ENCODE peak calls at places on chromosomes 16 and 17, in ten cellular contexts. A, G, E, L, R, X, K, I, Y and Z are unnamed samples.

GRCh38 chr17:80025140-80025539 is 10.5 kb downstream of the TBC1D16 start:
- DNase-seq in A (no peak), G (no peak), E (peak), L (peak), R (no peak), X (no peak), K (no peak), I (no peak), Y (no peak), Z (no peak)

GRCh38 chr17:68238488-68238887 is 9.4 kb upstream of the AMZ2 start:
- DNase-seq in A (no peak), G (no peak), E (no peak), L (no peak), R (no peak), X (no peak), K (no peak), I (no peak), Y (no peak), Z (no peak)

GRCh38 chr17:27770877-27771276 is 29.5 kb downstream of the NOS2 start:
- DNase-seq in A (no peak), G (no peak), E (no peak), L (no peak), R (no peak), X (no peak), K (no peak), I (no peak), Y (no peak), Z (no peak)

GRCh38 chr16:66605177-66605999 is 884 bp downstream of the CMTM3 start:
- DNase-seq in A (no peak), G (peak), E (peak), L (peak), R (peak), X (peak), K (no peak), I (no peak), Y (peak), Z (no peak)

GRCh38 chr16:11554054-11554453 is 32.7 kb downstream of the LITAF start:
- DNase-seq in A (no peak), G (no peak), E (no peak), L (no peak), R (no peak), X (no peak), K (no peak), I (no peak), Y (no peak), Z (no peak)

GRCh38 chr17:77995146-77995852 is 36.8 kb downstream of the TNRC6C start:
- DNase-seq in A (no peak), G (no peak), E (no peak), L (no peak), R (peak), X (no peak), K (no peak), I (no peak), Y (peak), Z (peak)

GRCh38 chr17:74010903-74011302 is 192.6 kb upstream of the RPL38 start:
- DNase-seq in A (no peak), G (no peak), E (no peak), L (no peak), R (no peak), X (no peak), K (no peak), I (no peak), Y (no peak), Z (no peak)

GRCh38 chr17:67831268-67831667 is 6.0 kb downstream of the BPTF start:
- DNase-seq in A (no peak), G (no peak), E (no peak), L (no peak), R (no peak), X (no peak), K (no peak), I (no peak), Y (no peak), Z (no peak)

GRCh38 chr17:76697702-76698465 is 12.9 kb downstream of the MXRA7 start:
- DNase-seq in A (no peak), G (peak), E (no peak), L (no peak), R (no peak), X (no peak), K (no peak), I (no peak), Y (peak), Z (no peak)

GRCh38 chr17:50035421-50035879 is 20.5 kb upstream of the ITGA3 start:
- DNase-seq in A (no peak), G (no peak), E (no peak), L (no peak), R (peak), X (no peak), K (no peak), I (no peak), Y (no peak), Z (no peak)

GRCh38 chr16:1296688-1297412 is 12.6 kb upstream of the UBE2I start:
- DNase-seq in A (no peak), G (peak), E (no peak), L (no peak), R (peak), X (no peak), K (peak), I (no peak), Y (no peak), Z (no peak)

GRCh38 chr16:84232969-84233368 is 6.8 kb downstream of the KCNG4 start:
- DNase-seq in A (no peak), G (no peak), E (no peak), L (no peak), R (no peak), X (no peak), K (no peak), I (no peak), Y (no peak), Z (no peak)

GRCh38 chr16:87072101-87072500 is 245.1 kb downstream of the C16orf95 start:
- DNase-seq in A (no peak), G (no peak), E (no peak), L (no peak), R (no peak), X (no peak), K (no peak), I (no peak), Y (no peak), Z (no peak)

GRCh38 chr16:89957214-89957785 is 8.7 kb downstream of the DEF8 start:
- DNase-seq in A (no peak), G (no peak), E (no peak), L (no peak), R (no peak), X (no peak), K (no peak), I (no peak), Y (no peak), Z (no peak)

GRCh38 chr16:83533193-83533592 is 274.6 kb upstream of the HSBP1 start:
- DNase-seq in A (peak), G (no peak), E (no peak), L (no peak), R (peak), X (no peak), K (peak), I (no peak), Y (no peak), Z (no peak)

GRCh38 chr17:78390241-78391050 is 12.0 kb downstream of the PGS1 start:
- DNase-seq in A (peak), G (peak), E (no peak), L (peak), R (peak), X (no peak), K (no peak), I (no peak), Y (peak), Z (no peak)

GRCh38 chr17:14427914-14428639 is 127.2 kb downstream of the HS3ST3B1 start:
- DNase-seq in A (no peak), G (no peak), E (no peak), L (no peak), R (no peak), X (peak), K (no peak), I (peak), Y (no peak), Z (peak)

GRCh38 chr17:14464741-14465140 is 163.9 kb downstream of the HS3ST3B1 start:
- DNase-seq in A (no peak), G (no peak), E (no peak), L (no peak), R (peak), X (no peak), K (no peak), I (no peak), Y (no peak), Z (no peak)

GRCh38 chr16:9441021-9441420 is 349.6 kb downstream of the HAPSTR1 start:
- DNase-seq in A (no peak), G (peak), E (no peak), L (peak), R (no peak), X (no peak), K (no peak), I (no peak), Y (no peak), Z (no peak)

GRCh38 chr17:65000798-65001197 is 55.7 kb downstream of the GNA13 start:
- DNase-seq in A (no peak), G (no peak), E (no peak), L (no peak), R (no peak), X (no peak), K (no peak), I (no peak), Y (no peak), Z (no peak)

GRCh38 chr16:19114359-19115147 is 789 bp downstream of the ITPRIPL2 start:
- DNase-seq in A (no peak), G (peak), E (no peak), L (peak), R (peak), X (no peak), K (no peak), I (no peak), Y (peak), Z (no peak)

GRCh38 chr16:53056528-53056881 is 1.7 kb downstream of the CHD9 start:
- DNase-seq in A (no peak), G (no peak), E (no peak), L (no peak), R (peak), X (no peak), K (no peak), I (no peak), Y (peak), Z (no peak)

GRCh38 chr17:35740216-35740615 is 8.8 kb downstream of the RASL10B start:
- DNase-seq in A (no peak), G (no peak), E (no peak), L (no peak), R (no peak), X (no peak), K (no peak), I (no peak), Y (no peak), Z (no peak)

GRCh38 chr16:56298948-56299602 is 107.8 kb downstream of the GNAO1 start:
- DNase-seq in A (no peak), G (no peak), E (peak), L (no peak), R (no peak), X (no peak), K (no peak), I (no peak), Y (no peak), Z (no peak)

GRCh38 chr17:17107891-17108680 is 65.8 kb downstream of the MPRIP start:
- DNase-seq in A (no peak), G (no peak), E (no peak), L (no peak), R (peak), X (no peak), K (no peak), I (no peak), Y (no peak), Z (no peak)

GRCh38 chr16:65825191-65825856 is 541.2 kb upstream of the CDH5 start:
- DNase-seq in A (no peak), G (no peak), E (no peak), L (no peak), R (no peak), X (no peak), K (no peak), I (no peak), Y (no peak), Z (no peak)

GRCh38 chr17:39674702-39675389 is 6.6 kb downstream of the PNMT start:
- DNase-seq in A (no peak), G (peak), E (no peak), L (peak), R (no peak), X (no peak), K (no peak), I (peak), Y (peak), Z (no peak)

GRCh38 chr16:48608871-48609452 is 1.0 kb downstream of the N4BP1 start:
- DNase-seq in A (no peak), G (no peak), E (no peak), L (no peak), R (peak), X (no peak), K (no peak), I (no peak), Y (no peak), Z (no peak)

GRCh38 chr17:14396542-14396941 is 95.7 kb downstream of the HS3ST3B1 start:
- DNase-seq in A (no peak), G (no peak), E (no peak), L (no peak), R (peak), X (no peak), K (no peak), I (no peak), Y (peak), Z (no peak)

GRCh38 chr16:397135-397661 is at the start of gene NME4:
- DNase-seq in A (no peak), G (peak), E (peak), L (peak), R (no peak), X (no peak), K (no peak), I (peak), Y (peak), Z (no peak)

GRCh38 chr16:10180771-10181163 is 1.5 kb downstream of the GRIN2A start:
- DNase-seq in A (no peak), G (no peak), E (peak), L (peak), R (no peak), X (peak), K (no peak), I (peak), Y (no peak), Z (peak)

GRCh38 chr17:77404812-77405581 is 264.2 kb downstream of the SEC14L1 start:
- DNase-seq in A (no peak), G (no peak), E (no peak), L (no peak), R (peak), X (peak), K (no peak), I (peak), Y (peak), Z (peak)